ENCODE peak calls at places on chromosomes 16 and 17, in six cellular contexts. One of them, this sample, is unnamed.

GRCh38 chr16:12002447-12003006 is 26.0 kb downstream of the SNX29 start:
- DNase-seq in tibial nerve: no peak
- DNase-seq in endothelial cell: no peak
- DNase-seq in PC-9: no peak
- DNase-seq in BE2C: no peak
- DNase-seq in cardiac muscle cell: peak; percentile 58
- DNase-seq in this sample: no peak

GRCh38 chr16:77500286-77500598 is 65.4 kb upstream of the ADAMTS18 start:
- DNase-seq in BE2C: no peak
- DNase-seq in PC-9: no peak
- DNase-seq in tibial nerve: no peak
- DNase-seq in endothelial cell: no peak
- DNase-seq in cardiac muscle cell: no peak
- DNase-seq in this sample: no peak

GRCh38 chr17:1179635-1180433 is at the start of gene ABR:
- DNase-seq in PC-9: no peak
- DNase-seq in BE2C: no peak
- DNase-seq in endothelial cell: peak; percentile 44
- DNase-seq in tibial nerve: no peak
- DNase-seq in cardiac muscle cell: peak; percentile 79
- DNase-seq in this sample: no peak

GRCh38 chr17:17849147-17849820 is 12.5 kb upstream of the SREBF1 start:
- DNase-seq in tibial nerve: no peak
- DNase-seq in PC-9: no peak
- DNase-seq in BE2C: no peak
- DNase-seq in endothelial cell: no peak
- DNase-seq in cardiac muscle cell: no peak
- DNase-seq in this sample: no peak

GRCh38 chr17:40501499-40501911 is at the start of gene TNS4:
- DNase-seq in PC-9: peak; percentile 80
- DNase-seq in endothelial cell: no peak
- DNase-seq in tibial nerve: no peak
- DNase-seq in BE2C: no peak
- DNase-seq in cardiac muscle cell: no peak
- DNase-seq in this sample: no peak

GRCh38 chr16:57507414-57508083 is 21.3 kb upstream of the DOK4 start:
- DNase-seq in cardiac muscle cell: no peak
- DNase-seq in endothelial cell: no peak
- DNase-seq in BE2C: peak; percentile 92
- DNase-seq in PC-9: no peak
- DNase-seq in tibial nerve: no peak
- DNase-seq in this sample: no peak

GRCh38 chr17:77356109-77356689 is 215.4 kb downstream of the SEC14L1 start:
- DNase-seq in endothelial cell: peak; percentile 4
- DNase-seq in tibial nerve: peak; percentile 10
- DNase-seq in PC-9: no peak
- DNase-seq in cardiac muscle cell: no peak
- DNase-seq in BE2C: no peak
- DNase-seq in this sample: no peak

GRCh38 chr17:72392056-72393010 is 271.5 kb downstream of the SOX9 start:
- DNase-seq in BE2C: no peak
- DNase-seq in cardiac muscle cell: no peak
- DNase-seq in PC-9: no peak
- DNase-seq in tibial nerve: no peak
- DNase-seq in endothelial cell: no peak
- DNase-seq in this sample: no peak

GRCh38 chr16:22614271-22614947 is 103.7 kb downstream of the NPIPB5 start:
- DNase-seq in endothelial cell: no peak
- DNase-seq in cardiac muscle cell: no peak
- DNase-seq in tibial nerve: no peak
- DNase-seq in PC-9: peak; percentile 69
- DNase-seq in BE2C: no peak
- DNase-seq in this sample: peak; percentile 19

GRCh38 chr17:3796110-3796821 is 4.7 kb downstream of the ITGAE start:
- DNase-seq in cardiac muscle cell: no peak
- DNase-seq in endothelial cell: no peak
- DNase-seq in BE2C: no peak
- DNase-seq in PC-9: no peak
- DNase-seq in tibial nerve: no peak
- DNase-seq in this sample: no peak

GRCh38 chr17:44038604-44039007 is 23.8 kb upstream of the TMEM101 start:
- DNase-seq in BE2C: peak; percentile 32
- DNase-seq in PC-9: no peak
- DNase-seq in cardiac muscle cell: no peak
- DNase-seq in tibial nerve: no peak
- DNase-seq in endothelial cell: no peak
- DNase-seq in this sample: no peak

GRCh38 chr17:29760279-29760721 is 137.6 kb upstream of the CORO6 start:
- DNase-seq in BE2C: no peak
- DNase-seq in tibial nerve: no peak
- DNase-seq in cardiac muscle cell: peak; percentile 53
- DNase-seq in endothelial cell: no peak
- DNase-seq in PC-9: no peak
- DNase-seq in this sample: no peak

GRCh38 chr16:1474047-1474446 is 781 bp downstream of the CLCN7 start:
- DNase-seq in tibial nerve: no peak
- DNase-seq in endothelial cell: no peak
- DNase-seq in BE2C: no peak
- DNase-seq in cardiac muscle cell: no peak
- DNase-seq in PC-9: no peak
- DNase-seq in this sample: no peak

GRCh38 chr17:29722411-29723198 is 99.9 kb upstream of the CORO6 start:
- DNase-seq in PC-9: no peak
- DNase-seq in endothelial cell: no peak
- DNase-seq in cardiac muscle cell: peak; percentile 79
- DNase-seq in tibial nerve: peak; percentile 22
- DNase-seq in BE2C: peak; percentile 38
- DNase-seq in this sample: no peak

GRCh38 chr17:65774787-65775186 is 213.3 kb upstream of the AXIN2 start:
- DNase-seq in cardiac muscle cell: peak; percentile 17
- DNase-seq in BE2C: no peak
- DNase-seq in endothelial cell: no peak
- DNase-seq in PC-9: no peak
- DNase-seq in tibial nerve: no peak
- DNase-seq in this sample: no peak

GRCh38 chr17:8222380-8222629 is 11.9 kb upstream of the AURKB start:
- DNase-seq in PC-9: no peak
- DNase-seq in cardiac muscle cell: no peak
- DNase-seq in BE2C: no peak
- DNase-seq in tibial nerve: no peak
- DNase-seq in endothelial cell: no peak
- DNase-seq in this sample: no peak

GRCh38 chr17:54900457-54901229 is at the start of gene TOM1L1:
- DNase-seq in endothelial cell: peak; percentile 66
- DNase-seq in cardiac muscle cell: peak; percentile 88
- DNase-seq in BE2C: peak; percentile 75
- DNase-seq in tibial nerve: peak; percentile 15
- DNase-seq in PC-9: peak; percentile 85
- DNase-seq in this sample: peak; percentile 75

GRCh38 chr17:70070297-70071027 is 4.6 kb upstream of the KCNJ16 start:
- DNase-seq in tibial nerve: no peak
- DNase-seq in PC-9: no peak
- DNase-seq in endothelial cell: no peak
- DNase-seq in cardiac muscle cell: no peak
- DNase-seq in BE2C: no peak
- DNase-seq in this sample: no peak

GRCh38 chr17:45235071-45236001 is 13.7 kb downstream of the FMNL1 start:
- DNase-seq in tibial nerve: peak; percentile 67
- DNase-seq in endothelial cell: peak; percentile 80
- DNase-seq in PC-9: peak; percentile 43
- DNase-seq in BE2C: peak; percentile 83
- DNase-seq in cardiac muscle cell: peak; percentile 84
- DNase-seq in this sample: peak; percentile 40
- TF ChIP-seq CTCF in tibial nerve: peak; percentile 82
- TF ChIP-seq CTCF in endothelial cell: peak; percentile 82
- TF ChIP-seq CTCF in PC-9: peak; percentile 92
- TF ChIP-seq CTCF in BE2C: peak; percentile 93
- TF ChIP-seq CTCF in cardiac muscle cell: peak; percentile 90
- TF ChIP-seq CTCF in this sample: peak; percentile 73

DNA sequence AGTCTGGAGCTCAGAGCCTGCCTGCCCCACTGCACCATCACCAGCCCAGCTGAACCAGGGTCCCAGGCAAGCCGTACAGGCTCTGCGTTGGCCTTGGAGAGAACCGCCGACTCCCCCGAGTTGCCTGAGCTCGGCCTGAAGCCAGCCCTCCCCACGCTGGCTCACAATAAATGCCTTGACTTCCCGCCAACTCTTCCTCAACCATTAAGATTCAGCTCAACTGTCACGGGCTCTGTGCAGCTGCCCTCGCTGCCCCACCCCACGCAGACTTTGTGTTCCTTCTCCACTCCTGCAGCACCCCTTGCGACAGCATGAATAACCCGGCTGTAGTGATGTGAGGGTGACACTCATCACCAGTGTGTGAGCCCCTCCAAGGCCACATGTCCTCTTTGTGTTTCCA is 4.8 kb upstream of the QPRT start:
- DNase-seq in tibial nerve: no peak
- DNase-seq in endothelial cell: no peak
- DNase-seq in cardiac muscle cell: no peak
- DNase-seq in PC-9: no peak
- DNase-seq in BE2C: peak; percentile 18
- DNase-seq in this sample: no peak
- TF ChIP-seq CTCF in tibial nerve: no peak
- TF ChIP-seq CTCF in endothelial cell: no peak
- TF ChIP-seq CTCF in cardiac muscle cell: no peak
- TF ChIP-seq CTCF in PC-9: no peak
- TF ChIP-seq CTCF in BE2C: no peak
- TF ChIP-seq CTCF in this sample: no peak

GRCh38 chr17:42405963-42406495 is 17.0 kb downstream of the CAVIN1 start:
- DNase-seq in BE2C: peak; percentile 89
- DNase-seq in tibial nerve: peak; percentile 87
- DNase-seq in cardiac muscle cell: peak; percentile 79
- DNase-seq in endothelial cell: peak; percentile 91
- DNase-seq in PC-9: no peak
- DNase-seq in this sample: no peak
- TF ChIP-seq CTCF in BE2C: peak; percentile 89
- TF ChIP-seq CTCF in tibial nerve: peak; percentile 90
- TF ChIP-seq CTCF in cardiac muscle cell: peak; percentile 83
- TF ChIP-seq CTCF in endothelial cell: peak; percentile 82
- TF ChIP-seq CTCF in PC-9: peak; percentile 75
- TF ChIP-seq CTCF in this sample: peak; percentile 91

GRCh38 chr16:28149016-28149888 is 62.5 kb downstream of the XPO6 start:
- DNase-seq in PC-9: no peak
- DNase-seq in tibial nerve: no peak
- DNase-seq in endothelial cell: no peak
- DNase-seq in BE2C: no peak
- DNase-seq in cardiac muscle cell: no peak
- DNase-seq in this sample: no peak
- TF ChIP-seq CTCF in PC-9: no peak
- TF ChIP-seq CTCF in tibial nerve: no peak
- TF ChIP-seq CTCF in endothelial cell: no peak
- TF ChIP-seq CTCF in BE2C: no peak
- TF ChIP-seq CTCF in cardiac muscle cell: no peak
- TF ChIP-seq CTCF in this sample: no peak

GRCh38 chr16:51880776-51881175 is 666.2 kb downstream of the TOX3 start:
- DNase-seq in endothelial cell: no peak
- DNase-seq in BE2C: no peak
- DNase-seq in cardiac muscle cell: no peak
- DNase-seq in tibial nerve: no peak
- DNase-seq in PC-9: peak; percentile 37
- DNase-seq in this sample: no peak
- TF ChIP-seq CTCF in endothelial cell: no peak
- TF ChIP-seq CTCF in BE2C: no peak
- TF ChIP-seq CTCF in cardiac muscle cell: no peak
- TF ChIP-seq CTCF in tibial nerve: no peak
- TF ChIP-seq CTCF in PC-9: no peak
- TF ChIP-seq CTCF in this sample: no peak

GRCh38 chr16:70610273-70611223 is 35.8 kb upstream of the IL34 start:
- DNase-seq in endothelial cell: no peak
- DNase-seq in cardiac muscle cell: no peak
- DNase-seq in PC-9: no peak
- DNase-seq in tibial nerve: no peak
- DNase-seq in BE2C: no peak
- DNase-seq in this sample: peak; percentile 32
- TF ChIP-seq CTCF in endothelial cell: no peak
- TF ChIP-seq CTCF in cardiac muscle cell: no peak
- TF ChIP-seq CTCF in PC-9: no peak
- TF ChIP-seq CTCF in tibial nerve: no peak
- TF ChIP-seq CTCF in BE2C: no peak
- TF ChIP-seq CTCF in this sample: no peak

DNA sequence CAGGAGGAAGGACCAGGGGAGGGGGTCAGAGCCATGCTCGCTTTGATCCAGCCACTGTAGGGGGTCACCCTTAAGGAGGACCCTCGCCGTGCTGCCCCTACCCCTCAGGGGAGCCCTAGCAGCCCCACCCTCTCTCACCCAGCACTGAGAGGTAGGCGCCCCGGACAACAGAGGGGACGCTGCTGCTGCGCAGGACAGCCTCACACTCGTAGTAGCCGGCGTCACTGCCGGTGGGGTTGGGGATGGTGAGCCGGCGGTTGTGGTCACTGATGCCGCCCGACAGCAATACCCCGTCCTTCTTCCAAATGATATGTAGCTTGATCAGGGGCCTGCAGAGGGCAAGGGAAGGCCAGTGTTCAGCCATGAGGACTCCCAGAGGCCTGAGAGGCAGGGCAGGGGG is 126.0 kb upstream of the CDC42EP4 start:
- DNase-seq in BE2C: no peak
- DNase-seq in PC-9: no peak
- DNase-seq in tibial nerve: no peak
- DNase-seq in cardiac muscle cell: no peak
- DNase-seq in endothelial cell: no peak
- DNase-seq in this sample: no peak
- TF ChIP-seq CTCF in BE2C: no peak
- TF ChIP-seq CTCF in PC-9: no peak
- TF ChIP-seq CTCF in tibial nerve: no peak
- TF ChIP-seq CTCF in cardiac muscle cell: no peak
- TF ChIP-seq CTCF in endothelial cell: no peak
- TF ChIP-seq CTCF in this sample: no peak

DNA sequence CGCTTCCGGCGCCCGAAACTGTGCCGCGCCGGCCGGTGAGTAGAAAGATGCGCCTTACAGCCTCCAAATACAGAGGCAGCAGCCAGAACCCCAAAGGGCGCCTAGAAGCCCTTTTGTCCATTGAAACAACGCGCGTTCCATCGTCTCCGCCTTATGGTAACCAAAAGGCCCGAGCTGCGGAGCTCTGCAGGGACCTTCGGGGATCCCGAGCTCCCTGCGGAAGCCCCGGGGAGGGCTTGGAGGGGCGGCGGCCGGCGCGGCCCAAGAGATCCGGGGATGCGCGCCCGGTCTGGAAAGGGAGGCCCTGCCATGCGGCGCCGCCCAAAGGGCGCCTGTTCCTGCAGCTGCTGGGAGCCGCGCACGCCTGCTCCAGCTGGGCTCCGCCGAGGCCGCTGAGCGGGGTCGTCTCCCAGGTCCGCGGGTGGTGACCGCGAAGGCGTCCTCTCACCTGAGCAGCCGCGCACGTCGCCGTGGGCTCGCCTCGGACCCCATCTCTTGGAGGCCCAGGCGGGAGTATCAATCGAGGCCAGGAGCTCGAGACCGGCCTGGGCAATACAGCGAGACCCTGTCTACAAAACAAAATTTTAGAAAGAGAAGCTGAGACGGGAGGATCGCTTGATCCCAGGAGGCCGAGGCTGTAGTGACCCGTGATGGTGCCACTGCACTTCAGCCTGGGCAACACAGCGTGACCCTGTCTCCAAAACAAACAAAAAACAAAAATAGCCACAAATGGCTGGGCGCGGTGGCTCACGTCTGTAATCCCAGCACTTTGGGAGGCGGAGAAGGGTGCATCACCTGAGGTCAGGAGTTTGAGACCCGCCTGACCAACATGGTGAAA is 805 bp upstream of the FBXO31 start:
- DNase-seq in endothelial cell: peak; percentile 55
- DNase-seq in PC-9: peak; percentile 63
- DNase-seq in BE2C: peak; percentile 84
- DNase-seq in cardiac muscle cell: peak; percentile 77
- DNase-seq in tibial nerve: no peak
- DNase-seq in this sample: no peak
- TF ChIP-seq CTCF in endothelial cell: no peak
- TF ChIP-seq CTCF in PC-9: no peak
- TF ChIP-seq CTCF in BE2C: no peak
- TF ChIP-seq CTCF in cardiac muscle cell: no peak
- TF ChIP-seq CTCF in tibial nerve: no peak
- TF ChIP-seq CTCF in this sample: no peak

GRCh38 chr16:19396555-19397011 is 21.1 kb upstream of the TMC5 start:
- DNase-seq in cardiac muscle cell: no peak
- DNase-seq in tibial nerve: no peak
- DNase-seq in BE2C: no peak
- DNase-seq in endothelial cell: no peak
- DNase-seq in PC-9: peak; percentile 96
- DNase-seq in this sample: peak; percentile 90
- TF ChIP-seq CTCF in cardiac muscle cell: no peak
- TF ChIP-seq CTCF in tibial nerve: no peak
- TF ChIP-seq CTCF in BE2C: no peak
- TF ChIP-seq CTCF in endothelial cell: no peak
- TF ChIP-seq CTCF in PC-9: no peak
- TF ChIP-seq CTCF in this sample: no peak